ENCODE peak calls at places on chromosomes 16 and 17, in four cellular contexts. One of them, this sample, is unnamed.

GRCh38 chr17:48577946-48578615 is at the start of gene HOXB4:
- DNase-seq in heart right ventricle: peak; percentile 20
- DNase-seq in H1: no peak
- DNase-seq in A549: no peak
- DNase-seq in this sample: no peak

GRCh38 chr17:73192894-73193701 is at the start of gene COG1:
- DNase-seq in heart right ventricle: peak; percentile 91
- DNase-seq in H1: peak; percentile 80
- DNase-seq in A549: peak; percentile 96
- DNase-seq in this sample: no peak

GRCh38 chr16:80931985-80932720 is 74.5 kb downstream of the CMC2 start:
- DNase-seq in heart right ventricle: peak; percentile 62
- DNase-seq in H1: peak; percentile 77
- DNase-seq in A549: peak; percentile 54
- DNase-seq in this sample: no peak

GRCh38 chr16:85288869-85289660 is 176.8 kb upstream of the CIBAR2 start:
- DNase-seq in heart right ventricle: no peak
- DNase-seq in H1: no peak
- DNase-seq in A549: no peak
- DNase-seq in this sample: no peak

GRCh38 chr17:18977646-18978045 is 25.7 kb downstream of the SLC5A10 start:
- DNase-seq in heart right ventricle: no peak
- DNase-seq in H1: no peak
- DNase-seq in A549: no peak
- DNase-seq in this sample: no peak

GRCh38 chr16:85767569-85767968 is 16.7 kb upstream of the C16orf74 start:
- DNase-seq in heart right ventricle: no peak
- DNase-seq in H1: no peak
- DNase-seq in A549: peak; percentile 96
- DNase-seq in this sample: no peak

GRCh38 chr17:6099492-6099891 is 29.3 kb downstream of the WSCD1 start:
- DNase-seq in heart right ventricle: no peak
- DNase-seq in H1: no peak
- DNase-seq in A549: no peak
- DNase-seq in this sample: no peak

GRCh38 chr17:81589612-81590011 is 37.5 kb upstream of the FAAP100 start:
- DNase-seq in heart right ventricle: no peak
- DNase-seq in H1: no peak
- DNase-seq in A549: no peak
- DNase-seq in this sample: no peak

GRCh38 chr16:54847207-54847606 is 83.5 kb upstream of the IRX5 start:
- DNase-seq in heart right ventricle: no peak
- DNase-seq in H1: no peak
- DNase-seq in A549: no peak
- DNase-seq in this sample: peak; percentile 99

GRCh38 chr17:18028114-18028513 is 10.9 kb downstream of the ATPAF2 start:
- DNase-seq in heart right ventricle: no peak
- DNase-seq in H1: no peak
- DNase-seq in A549: no peak
- DNase-seq in this sample: no peak

GRCh38 chr16:31185339-31185738 is 5.4 kb downstream of the FUS start:
- DNase-seq in heart right ventricle: no peak
- DNase-seq in H1: no peak
- DNase-seq in A549: no peak
- DNase-seq in this sample: no peak

GRCh38 chr16:30628628-30629342 is 18.6 kb upstream of the ZNF689 start:
- DNase-seq in heart right ventricle: peak; percentile 88
- DNase-seq in H1: peak; percentile 98
- DNase-seq in A549: peak; percentile 73
- DNase-seq in this sample: no peak

GRCh38 chr17:63995626-63996025 is 2.5 kb upstream of the PRR29 start:
- DNase-seq in heart right ventricle: no peak
- DNase-seq in H1: no peak
- DNase-seq in A549: no peak
- DNase-seq in this sample: no peak

GRCh38 chr17:50501054-50501453 is 7.2 kb upstream of the MYCBPAP start:
- DNase-seq in heart right ventricle: no peak
- DNase-seq in H1: no peak
- DNase-seq in A549: no peak
- DNase-seq in this sample: no peak

GRCh38 chr17:81512560-81512983 is at the start of gene ACTG1:
- DNase-seq in heart right ventricle: peak; percentile 93
- DNase-seq in H1: peak; percentile 91
- DNase-seq in A549: peak; percentile 92
- DNase-seq in this sample: no peak

GRCh38 chr17:7881655-7882054 is 6.9 kb upstream of the CHD3 start:
- DNase-seq in heart right ventricle: no peak
- DNase-seq in H1: no peak
- DNase-seq in A549: no peak
- DNase-seq in this sample: no peak

GRCh38 chr17:8894189-8894611 is 26.7 kb upstream of the PIK3R6 start:
- DNase-seq in heart right ventricle: no peak
- DNase-seq in H1: peak; percentile 68
- DNase-seq in A549: no peak
- DNase-seq in this sample: no peak

GRCh38 chr16:23511731-23512130 is 1.4 kb upstream of the GGA2 start:
- DNase-seq in heart right ventricle: no peak
- DNase-seq in H1: no peak
- DNase-seq in A549: no peak
- DNase-seq in this sample: no peak

GRCh38 chr16:48383877-48384304 is 1.3 kb downstream of the SIAH1 start:
- DNase-seq in heart right ventricle: no peak
- DNase-seq in H1: no peak
- DNase-seq in A549: no peak
- DNase-seq in this sample: no peak

GRCh38 chr16:28937222-28937876 is 5.6 kb downstream of the CD19 start:
- DNase-seq in heart right ventricle: no peak
- DNase-seq in H1: no peak
- DNase-seq in A549: no peak
- DNase-seq in this sample: no peak

GRCh38 chr16:28935333-28935732 is 3.6 kb downstream of the CD19 start:
- DNase-seq in heart right ventricle: no peak
- DNase-seq in H1: no peak
- DNase-seq in A549: no peak
- DNase-seq in this sample: no peak

GRCh38 chr16:28936784-28937155 is 5.0 kb downstream of the CD19 start:
- DNase-seq in heart right ventricle: no peak
- DNase-seq in H1: no peak
- DNase-seq in A549: no peak
- DNase-seq in this sample: no peak

GRCh38 chr16:28938721-28939120 is 7.0 kb downstream of the CD19 start:
- DNase-seq in heart right ventricle: no peak
- DNase-seq in H1: no peak
- DNase-seq in A549: no peak
- DNase-seq in this sample: no peak

DNA sequence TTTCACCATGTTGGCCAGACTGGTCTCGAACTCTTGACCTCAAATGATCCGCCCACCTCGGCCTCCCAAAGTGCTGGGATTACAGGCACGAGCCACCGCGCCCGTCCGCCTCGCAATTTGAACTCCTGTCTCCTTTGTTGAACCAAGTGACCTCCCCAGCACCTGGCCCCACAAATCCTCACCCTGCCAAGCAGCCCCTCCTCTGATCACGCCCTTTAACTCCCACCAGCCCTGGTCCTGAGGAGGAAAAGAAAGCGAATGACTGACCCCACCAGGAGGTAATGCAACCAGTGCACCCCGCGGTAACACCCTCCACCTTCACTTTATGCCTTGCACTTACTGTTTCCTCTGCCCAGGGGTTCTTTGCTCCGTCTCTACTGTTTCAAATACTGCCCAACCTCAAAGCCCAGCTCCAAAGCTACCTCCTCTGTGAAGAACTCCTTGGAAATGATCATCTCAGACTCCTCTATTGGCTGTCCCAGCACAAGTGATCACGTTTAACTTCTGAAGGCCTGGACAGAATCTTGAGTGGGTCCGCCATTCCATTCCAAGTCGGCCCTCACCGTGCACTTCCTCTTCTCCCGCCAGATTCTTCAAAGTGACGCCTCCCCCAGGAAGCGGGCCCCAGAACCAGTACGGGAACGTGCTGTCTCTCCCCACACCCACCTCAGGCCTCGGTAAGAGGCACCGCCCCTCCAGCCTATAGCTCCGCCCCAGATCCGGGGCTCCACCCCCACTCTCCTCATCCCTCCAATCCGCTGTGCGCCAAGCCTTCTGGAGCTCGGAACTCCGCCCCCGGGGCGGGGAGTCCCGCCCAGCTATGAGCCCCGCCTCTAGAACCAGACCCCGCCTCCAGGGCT is 4.4 kb downstream of the CD19 start:
- DNase-seq in heart right ventricle: peak; percentile 65
- DNase-seq in H1: peak; percentile 94
- DNase-seq in A549: peak; percentile 68
- DNase-seq in this sample: peak; percentile 32
- H3K4me3 ChIP-seq in heart right ventricle: peak overlapping the region; percentile 26
- H3K4me3 ChIP-seq in H1: peak overlapping the region; percentile 19
- H3K4me3 ChIP-seq in A549: no peak overlapping the region
- H3K4me3 ChIP-seq in this sample: no peak overlapping the region

GRCh38 chr16:3814755-3815154 is 65.8 kb downstream of the CREBBP start:
- DNase-seq in heart right ventricle: no peak
- DNase-seq in H1: no peak
- DNase-seq in A549: no peak
- DNase-seq in this sample: no peak
- H3K4me1 ChIP-seq in heart right ventricle: peaks cover 11% of the 10 kb centered on the region
- H3K4me1 ChIP-seq in H1: peaks cover 21% of the 10 kb centered on the region
- H3K4me1 ChIP-seq in A549: peaks cover 5% of the 10 kb centered on the region
- H3K4me1 ChIP-seq in this sample: peaks cover 8% of the 10 kb centered on the region

GRCh38 chr17:10033449-10033848 is 128.4 kb upstream of the RCVRN start:
- DNase-seq in heart right ventricle: no peak
- DNase-seq in H1: no peak
- DNase-seq in A549: no peak
- DNase-seq in this sample: no peak
- H3K4me3 ChIP-seq in heart right ventricle: peak overlapping the region; percentile 53
- H3K4me3 ChIP-seq in H1: no peak overlapping the region
- H3K4me3 ChIP-seq in A549: no peak overlapping the region
- H3K4me3 ChIP-seq in this sample: no peak overlapping the region

GRCh38 chr16:87958632-87959031 is 7.4 kb downstream of the BANP start:
- DNase-seq in heart right ventricle: no peak
- DNase-seq in H1: no peak
- DNase-seq in A549: no peak
- DNase-seq in this sample: no peak
- H3K4me1 ChIP-seq in heart right ventricle: peaks cover 10% of the 10 kb centered on the region
- H3K4me1 ChIP-seq in H1: peaks cover 1% of the 10 kb centered on the region
- H3K4me1 ChIP-seq in A549: peaks cover 11% of the 10 kb centered on the region
- H3K4me1 ChIP-seq in this sample: peaks cover 9% of the 10 kb centered on the region

This sample was measured in keratinocyte.